ENCODE peak calls at places on chromosomes 16 and 17, in five cellular contexts. One of them, this sample, is unnamed.
A peak's percentile ranks its signal among the peaks of the same experiment; 100 is the strongest.

GRCh38 chr16:49515016-49515415 is 141.4 kb downstream of the C16orf78 start:
- DNase-seq in sigmoid colon: no peak
- DNase-seq in transverse colon: no peak
- DNase-seq in H1: no peak
- DNase-seq in stomach: no peak
- DNase-seq in this sample: no peak

GRCh38 chr16:53429221-53429943 is 4.9 kb upstream of the RBL2 start:
- DNase-seq in sigmoid colon: no peak
- DNase-seq in transverse colon: no peak
- DNase-seq in H1: no peak
- DNase-seq in stomach: no peak
- DNase-seq in this sample: no peak

GRCh38 chr16:82694239-82694874 is 67.6 kb downstream of the CDH13 start:
- DNase-seq in sigmoid colon: no peak
- DNase-seq in H1: no peak
- DNase-seq in transverse colon: no peak
- DNase-seq in stomach: no peak
- DNase-seq in this sample: no peak

GRCh38 chr17:17576772-17577234 is 14.7 kb downstream of the PEMT start:
- DNase-seq in transverse colon: no peak
- DNase-seq in H1: no peak
- DNase-seq in stomach: no peak
- DNase-seq in sigmoid colon: no peak
- DNase-seq in this sample: no peak

GRCh38 chr17:60134396-60135159 is 15.2 kb upstream of the CA4 start:
- DNase-seq in sigmoid colon: peak; percentile 50
- DNase-seq in H1: peak; percentile 17
- DNase-seq in transverse colon: no peak
- DNase-seq in stomach: peak; percentile 19
- DNase-seq in this sample: peak; percentile 41

GRCh38 chr16:57810197-57811024 is 8.1 kb upstream of the KIFC3 start:
- DNase-seq in stomach: peak; percentile 90
- DNase-seq in sigmoid colon: peak; percentile 88
- DNase-seq in H1: no peak
- DNase-seq in transverse colon: peak; percentile 92
- DNase-seq in this sample: peak; percentile 92

GRCh38 chr17:7674934-7675333 is 12.4 kb downstream of the TP53 start:
- DNase-seq in stomach: no peak
- DNase-seq in transverse colon: no peak
- DNase-seq in sigmoid colon: no peak
- DNase-seq in H1: no peak
- DNase-seq in this sample: no peak

GRCh38 chr17:10842658-10843057 is 4.8 kb upstream of the PIRT start:
- DNase-seq in H1: no peak
- DNase-seq in stomach: peak; percentile 84
- DNase-seq in sigmoid colon: no peak
- DNase-seq in transverse colon: no peak
- DNase-seq in this sample: no peak

GRCh38 chr17:81142301-81143199 is 22.8 kb upstream of the PVALEF start:
- DNase-seq in sigmoid colon: peak; percentile 85
- DNase-seq in transverse colon: peak; percentile 81
- DNase-seq in H1: peak; percentile 86
- DNase-seq in stomach: peak; percentile 87
- DNase-seq in this sample: no peak

GRCh38 chr16:27769561-27770222 is 219.7 kb downstream of the KATNIP start:
- DNase-seq in stomach: no peak
- DNase-seq in sigmoid colon: no peak
- DNase-seq in H1: no peak
- DNase-seq in transverse colon: no peak
- DNase-seq in this sample: no peak

GRCh38 chr17:82098939-82099765 is 1.1 kb upstream of the FASN start:
- DNase-seq in sigmoid colon: no peak
- DNase-seq in transverse colon: peak; percentile 44
- DNase-seq in H1: no peak
- DNase-seq in stomach: no peak
- DNase-seq in this sample: no peak

GRCh38 chr17:50558955-50559614 is 1.4 kb upstream of the CACNA1G start:
- DNase-seq in H1: peak; percentile 82
- DNase-seq in stomach: no peak
- DNase-seq in transverse colon: no peak
- DNase-seq in sigmoid colon: no peak
- DNase-seq in this sample: no peak

GRCh38 chr17:33520404-33521032 is 227.4 kb upstream of the ASIC2 start:
- DNase-seq in stomach: peak; percentile 41
- DNase-seq in sigmoid colon: no peak
- DNase-seq in transverse colon: peak; percentile 17
- DNase-seq in H1: peak; percentile 95
- DNase-seq in this sample: no peak

GRCh38 chr17:80364091-80364691 is 50.8 kb upstream of the ENDOV start:
- DNase-seq in transverse colon: no peak
- DNase-seq in stomach: no peak
- DNase-seq in sigmoid colon: peak; percentile 65
- DNase-seq in H1: peak; percentile 76
- DNase-seq in this sample: peak; percentile 68

GRCh38 chr17:33968350-33969044 is 286.6 kb upstream of the CCL2 start:
- DNase-seq in stomach: no peak
- DNase-seq in transverse colon: no peak
- DNase-seq in sigmoid colon: no peak
- DNase-seq in H1: no peak
- DNase-seq in this sample: no peak

GRCh38 chr17:70608957-70609356 is 439.6 kb downstream of the KCNJ2 start:
- DNase-seq in H1: no peak
- DNase-seq in stomach: no peak
- DNase-seq in sigmoid colon: no peak
- DNase-seq in transverse colon: no peak
- DNase-seq in this sample: no peak

GRCh38 chr17:3167574-3167973 is 29.7 kb upstream of the OR1A2 start:
- DNase-seq in stomach: no peak
- DNase-seq in H1: no peak
- DNase-seq in sigmoid colon: no peak
- DNase-seq in transverse colon: no peak
- DNase-seq in this sample: no peak

GRCh38 chr16:20851601-20852000 is 45.3 kb downstream of the REXO5 start:
- DNase-seq in transverse colon: peak; percentile 66
- DNase-seq in sigmoid colon: peak; percentile 94
- DNase-seq in stomach: peak; percentile 82
- DNase-seq in H1: no peak
- DNase-seq in this sample: peak; percentile 91

GRCh38 chr17:43531955-43532354 is 14.2 kb downstream of the ETV4 start:
- DNase-seq in transverse colon: no peak
- DNase-seq in stomach: no peak
- DNase-seq in H1: no peak
- DNase-seq in sigmoid colon: no peak
- DNase-seq in this sample: no peak

GRCh38 chr16:10558746-10559641 is 21.4 kb downstream of the EMP2 start:
- DNase-seq in stomach: peak; percentile 75
- DNase-seq in transverse colon: peak; percentile 36
- DNase-seq in H1: no peak
- DNase-seq in sigmoid colon: peak; percentile 83
- DNase-seq in this sample: peak; percentile 87

GRCh38 chr16:72846594-72846993 is 201.3 kb downstream of the ZFHX3 start:
- DNase-seq in H1: no peak
- DNase-seq in stomach: no peak
- DNase-seq in transverse colon: no peak
- DNase-seq in sigmoid colon: no peak
- DNase-seq in this sample: no peak

GRCh38 chr17:55513885-55514590 is 2.8 kb upstream of the SMIM36 start:
- DNase-seq in stomach: peak; percentile 76
- DNase-seq in sigmoid colon: peak; percentile 81
- DNase-seq in transverse colon: peak; percentile 78
- DNase-seq in H1: peak; percentile 89
- DNase-seq in this sample: no peak

GRCh38 chr17:66541461-66542182 is 239.2 kb downstream of the PRKCA start:
- DNase-seq in stomach: no peak
- DNase-seq in sigmoid colon: no peak
- DNase-seq in transverse colon: no peak
- DNase-seq in H1: no peak
- DNase-seq in this sample: no peak

GRCh38 chr16:71693168-71693567 is 31.3 kb downstream of the PHLPP2 start:
- DNase-seq in sigmoid colon: no peak
- DNase-seq in transverse colon: no peak
- DNase-seq in stomach: no peak
- DNase-seq in H1: no peak
- DNase-seq in this sample: no peak

GRCh38 chr17:2634361-2634960 is 41.0 kb downstream of the PAFAH1B1 start:
- DNase-seq in transverse colon: peak; percentile 41
- DNase-seq in stomach: peak; percentile 38
- DNase-seq in sigmoid colon: no peak
- DNase-seq in H1: no peak
- DNase-seq in this sample: no peak

GRCh38 chr17:51857052-51857593 is 301.4 kb downstream of the CA10 start:
- DNase-seq in H1: no peak
- DNase-seq in stomach: no peak
- DNase-seq in sigmoid colon: no peak
- DNase-seq in transverse colon: no peak
- DNase-seq in this sample: no peak

GRCh38 chr16:25395528-25395927 is 137.9 kb upstream of the ZKSCAN2 start:
- DNase-seq in transverse colon: no peak
- DNase-seq in stomach: no peak
- DNase-seq in sigmoid colon: no peak
- DNase-seq in H1: no peak
- DNase-seq in this sample: no peak

DNA sequence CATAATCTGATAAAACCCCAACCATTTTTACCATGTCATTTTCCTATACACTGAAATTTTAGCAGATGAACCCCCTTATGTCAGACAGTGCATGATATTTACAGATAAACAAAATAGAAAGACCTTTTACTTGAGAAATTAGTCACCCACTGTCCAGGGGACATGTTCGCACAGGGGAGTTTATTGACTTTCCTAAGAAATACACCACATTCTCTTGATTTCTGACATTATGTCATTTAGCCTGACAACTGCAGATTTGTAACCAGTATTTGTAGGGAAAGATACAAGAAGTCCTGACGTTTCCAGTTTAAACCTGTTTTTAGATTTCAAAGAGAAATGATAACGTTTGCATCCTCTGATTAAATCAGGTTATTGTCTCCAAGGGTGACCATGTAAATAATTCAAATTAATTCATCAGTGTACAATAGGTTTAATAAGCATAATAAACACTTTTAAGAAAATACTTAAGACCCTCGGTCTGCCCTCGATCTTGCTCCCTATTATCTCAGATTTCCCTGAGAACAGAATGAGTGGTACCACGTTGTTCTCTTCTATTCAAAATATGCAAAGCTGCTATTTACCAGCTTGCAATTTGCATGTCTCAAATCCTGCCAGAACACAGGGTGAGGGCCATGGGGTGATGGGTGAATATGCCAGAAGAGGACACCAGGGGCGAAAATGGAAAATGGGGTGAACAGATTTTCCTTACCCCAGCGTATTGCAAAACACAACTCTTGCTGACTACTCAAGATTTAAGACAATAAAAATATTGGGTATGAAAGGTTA is 2.1 kb upstream of the LYRM9 start:
- DNase-seq in stomach: no peak
- DNase-seq in sigmoid colon: no peak
- DNase-seq in H1: no peak
- DNase-seq in transverse colon: no peak
- DNase-seq in this sample: no peak
- TF ChIP-seq EP300 in stomach: no peak
- TF ChIP-seq EP300 in sigmoid colon: no peak
- TF ChIP-seq EP300 in H1: no peak
- TF ChIP-seq EP300 in transverse colon: no peak
- TF ChIP-seq EP300 in this sample: no peak

DNA sequence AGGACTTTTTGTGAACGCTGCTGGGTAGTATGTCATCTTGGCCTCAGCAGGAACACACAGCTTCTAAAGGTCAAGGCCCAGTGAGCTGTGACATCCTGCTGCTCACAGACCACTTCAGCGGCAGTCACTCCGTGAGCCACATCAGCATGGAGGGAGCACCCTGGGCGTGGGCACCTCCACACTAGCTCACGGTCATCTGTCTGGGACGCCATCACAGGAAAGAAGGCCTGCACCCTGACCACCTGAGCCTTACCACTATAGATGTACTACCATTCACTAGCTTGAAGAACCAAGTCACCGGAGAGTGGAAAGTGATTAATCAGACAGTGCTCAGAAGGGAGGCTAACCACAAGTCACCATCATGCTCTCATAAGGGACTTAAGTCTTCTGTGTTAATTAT is 3.3 kb downstream of the AXIN1 start:
- DNase-seq in sigmoid colon: no peak
- DNase-seq in transverse colon: no peak
- DNase-seq in H1: no peak
- DNase-seq in stomach: no peak
- DNase-seq in this sample: no peak
- TF ChIP-seq POLR2AphosphoS5 in sigmoid colon: no peak
- TF ChIP-seq POLR2AphosphoS5 in transverse colon: no peak
- TF ChIP-seq POLR2AphosphoS5 in H1: no peak
- TF ChIP-seq POLR2AphosphoS5 in stomach: no peak
- TF ChIP-seq POLR2AphosphoS5 in this sample: no peak

DNA sequence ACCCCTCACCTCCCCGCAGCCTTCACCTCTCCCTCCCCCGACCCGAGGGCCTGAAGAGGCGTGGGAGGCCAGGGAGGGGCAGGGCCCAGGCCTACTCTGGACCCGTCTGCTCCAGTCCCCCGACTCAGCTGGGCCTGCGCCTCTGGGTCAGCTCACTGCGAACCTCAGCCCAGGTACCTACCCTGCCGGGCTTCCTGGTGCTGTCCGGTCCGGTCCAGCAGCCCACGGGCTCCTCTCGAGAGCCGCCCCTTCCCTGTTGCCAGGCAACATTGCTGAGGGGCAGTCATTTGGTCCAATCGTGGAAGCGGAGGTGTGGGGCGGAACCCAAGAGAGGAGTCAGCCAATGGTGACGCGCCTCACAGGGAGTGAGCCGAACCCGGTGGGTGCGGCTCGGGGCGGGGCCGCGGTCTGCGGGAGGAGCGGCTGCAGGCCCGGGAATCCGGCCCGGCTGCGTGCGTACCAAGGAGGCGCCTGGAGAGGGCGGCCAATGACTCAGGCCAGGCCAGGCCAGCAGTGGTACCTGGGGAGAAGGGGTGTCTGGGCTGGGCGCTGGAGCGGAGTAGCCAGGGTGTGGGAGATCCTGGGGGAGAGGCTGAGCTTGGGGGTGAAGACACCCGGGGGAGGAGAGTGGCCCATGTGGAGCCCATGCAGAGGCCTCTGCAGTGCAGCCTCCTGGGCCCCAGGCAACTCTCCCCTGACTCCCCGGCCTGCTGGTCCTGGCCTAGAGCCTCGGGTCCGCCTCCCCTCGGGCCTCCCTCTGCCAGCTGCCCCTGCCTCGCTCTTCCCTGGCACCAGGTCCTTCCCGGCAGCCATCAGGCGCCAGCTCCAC is at the start of gene MEAK7:
- DNase-seq in H1: peak; percentile 100
- DNase-seq in transverse colon: peak; percentile 99
- DNase-seq in sigmoid colon: peak; percentile 99
- DNase-seq in stomach: peak; percentile 99
- DNase-seq in this sample: peak; percentile 99
- H3K4me1 ChIP-seq in H1: peaks cover 11% of the 10 kb centered on the region
- H3K4me1 ChIP-seq in transverse colon: peaks cover 19% of the 10 kb centered on the region
- H3K4me1 ChIP-seq in sigmoid colon: peaks cover 19% of the 10 kb centered on the region
- H3K4me1 ChIP-seq in stomach: peaks cover 18% of the 10 kb centered on the region
- H3K4me1 ChIP-seq in this sample: peaks cover 27% of the 10 kb centered on the region

DNA sequence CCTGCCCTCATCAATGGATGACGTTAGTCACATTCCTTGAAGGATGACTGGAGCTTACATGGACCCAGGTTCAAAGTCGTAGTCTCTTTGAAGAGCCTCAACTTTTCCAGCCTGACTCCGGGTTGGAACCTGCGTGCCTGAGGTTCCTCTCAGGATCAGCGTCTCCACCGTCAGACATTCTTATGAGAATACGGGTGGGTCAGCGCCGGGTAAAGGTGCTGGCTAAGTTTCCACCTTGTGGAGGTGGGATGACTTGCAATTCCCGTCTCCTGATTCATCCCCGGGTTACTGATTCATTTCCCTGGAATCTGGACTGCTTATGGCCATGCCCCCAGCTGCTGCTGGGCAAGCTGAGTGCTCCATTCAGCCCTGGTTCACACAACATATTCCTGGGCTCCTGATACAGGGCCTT is 38.9 kb upstream of the CMIP start:
- DNase-seq in stomach: peak; percentile 44
- DNase-seq in transverse colon: no peak
- DNase-seq in H1: no peak
- DNase-seq in sigmoid colon: peak; percentile 36
- DNase-seq in this sample: no peak
- TF ChIP-seq EP300 in stomach: no peak
- TF ChIP-seq EP300 in transverse colon: no peak
- TF ChIP-seq EP300 in H1: no peak
- TF ChIP-seq EP300 in sigmoid colon: no peak
- TF ChIP-seq EP300 in this sample: no peak

This sample was measured in suprapubic skin.